ENCODE peak calls at places on chromosomes 1 and 21, in eight cellular contexts. E is activated CD4-positive, alpha-beta T cell treated with anti-CD3 and anti-CD28 coated beads, Interleukin-2, amount 50 U/mL, for 24 hours; U is neural crest cell; I is activated T-cell treated with anti-CD3 and anti-CD28 coated beads for 1 hour; D is stimulated activated CD8-positive, alpha-beta memory T cell treated with anti-CD3 and anti-CD28 coated beads, Interleukin-12 subunit alpha, Interleukin-12 subunit beta, amount 100 ng/mL, for 1 hour; F is tibial artery; X is cardiac fibroblast; K is RCC 7860. A is an unnamed sample.

GRCh38 chr1:16134071-16134801 is 21.6 kb downstream of the EPHA2 start:
- DNase-seq in U (no peak), D (no peak), I (no peak), K (no peak), E (no peak), X (no peak), F (no peak), A (no peak)

GRCh38 chr1:33902486-33903209 is 38.8 kb downstream of the HMGB4 start:
- DNase-seq in E (no peak), D (no peak), F (no peak), I (no peak), X (no peak), U (no peak), K (no peak), A (no peak)

GRCh38 chr1:97038410-97038809 is 316.8 kb downstream of the PTBP2 start:
- DNase-seq in K (no peak), X (no peak), I (no peak), D (no peak), U (no peak), E (no peak), F (no peak), A (no peak)

GRCh38 chr1:11072216-11072917 is 12.5 kb upstream of the SRM start:
- DNase-seq in F (no peak), U (no peak), E (no peak), D (no peak), I (no peak), K (no peak), X (no peak), A (no peak)

GRCh38 chr1:67769633-67770256 is 63.5 kb downstream of the GNG12 start:
- DNase-seq in D (no peak), I (no peak), F (no peak), X (no peak), K (no peak), U (no peak), E (no peak), A (no peak)

GRCh38 chr1:31396633-31397351 is 16.2 kb upstream of the SERINC2 start:
- DNase-seq in X (peak), F (no peak), D (no peak), I (no peak), U (no peak), K (peak), E (no peak), A (no peak)

GRCh38 chr1:154481058-154481457 is 21.0 kb upstream of the TDRD10 start:
- DNase-seq in K (no peak), U (no peak), E (no peak), F (no peak), D (no peak), I (no peak), X (no peak), A (no peak)

GRCh38 chr1:23384312-23385058 is 14.8 kb upstream of the ZNF436 start:
- DNase-seq in X (peak), F (no peak), K (peak), U (no peak), D (no peak), I (no peak), E (no peak), A (no peak)

GRCh38 chr21:45644041-45644906 is 749 bp downstream of the PCBP3 start:
- DNase-seq in F (no peak), K (no peak), D (no peak), U (no peak), X (peak), E (no peak), I (no peak), A (peak)

GRCh38 chr1:116873680-116874271 is 35.9 kb upstream of the PTGFRN start:
- DNase-seq in E (no peak), I (no peak), X (peak), U (no peak), K (no peak), F (no peak), D (no peak), A (no peak)

GRCh38 chr1:94713472-94714141 is 106.5 kb upstream of the SLC44A3 start:
- DNase-seq in K (peak), X (peak), I (no peak), E (no peak), U (no peak), D (no peak), F (peak), A (no peak)

GRCh38 chr21:45288441-45288841 is 746 bp upstream of the POFUT2 start:
- DNase-seq in X (no peak), F (no peak), I (no peak), E (no peak), U (no peak), K (no peak), D (no peak), A (no peak)

GRCh38 chr1:25195835-25196234 is 36.5 kb downstream of the SYF2 start:
- DNase-seq in D (no peak), K (no peak), I (no peak), E (no peak), U (no peak), X (no peak), F (no peak), A (no peak)

GRCh38 chr1:62593825-62594394 is 3.4 kb upstream of the ANGPTL3 start:
- DNase-seq in E (no peak), I (no peak), D (no peak), K (no peak), F (no peak), X (peak), U (no peak), A (no peak)

GRCh38 chr1:37064059-37064458 is 29.7 kb upstream of the GRIK3 start:
- DNase-seq in E (no peak), X (no peak), F (no peak), U (no peak), K (no peak), I (no peak), D (no peak), A (no peak)

GRCh38 chr1:25232866-25233784 is 823 bp upstream of the SYF2 start:
- DNase-seq in D (peak), U (peak), X (peak), E (peak), K (peak), I (no peak), F (peak), A (peak)

GRCh38 chr21:40200962-40201361 is 333.7 kb downstream of the PCP4 start:
- DNase-seq in K (no peak), I (no peak), F (no peak), E (no peak), D (no peak), U (no peak), X (no peak), A (no peak)

GRCh38 chr1:8410791-8411190 is 92.9 kb downstream of the SLC45A1 start:
- DNase-seq in E (no peak), I (no peak), U (no peak), D (no peak), K (no peak), X (peak), F (no peak), A (no peak)

GRCh38 chr1:207343675-207344074 is 22.2 kb downstream of the CD55 start:
- DNase-seq in K (no peak), U (no peak), X (no peak), E (no peak), I (no peak), D (no peak), F (no peak), A (no peak)

GRCh38 chr1:31954607-31955283 is 16.6 kb upstream of the PTP4A2 start:
- DNase-seq in K (peak), D (no peak), I (no peak), X (peak), U (no peak), E (no peak), F (peak), A (no peak)

GRCh38 chr21:45336870-45337269 is 49.2 kb upstream of the POFUT2 start:
- DNase-seq in U (no peak), X (no peak), E (no peak), F (no peak), D (no peak), K (no peak), I (no peak), A (no peak)

GRCh38 chr1:47436304-47436978 is 1.4 kb upstream of the FOXD2 start:
- DNase-seq in X (peak), E (peak), U (peak), D (peak), I (peak), F (peak), K (peak), A (peak)

GRCh38 chr21:33673473-33673872 is 31.2 kb downstream of the ITSN1 start:
- DNase-seq in E (no peak), U (no peak), D (no peak), F (no peak), K (no peak), I (no peak), X (no peak), A (no peak)

GRCh38 chr1:105427543-105427942 is 1628.9 kb upstream of the PRMT6 start:
- DNase-seq in I (no peak), E (no peak), K (no peak), X (no peak), F (no peak), U (no peak), D (no peak), A (no peak)

GRCh38 chr1:212281589-212281988 is 3.6 kb upstream of the PPP2R5A start:
- DNase-seq in D (no peak), X (peak), I (no peak), F (no peak), U (no peak), K (no peak), E (no peak), A (no peak)

GRCh38 chr1:206029484-206029883 is 5.8 kb upstream of the CTSE start:
- DNase-seq in X (peak), F (peak), I (no peak), D (no peak), U (no peak), K (peak), E (no peak), A (no peak)

GRCh38 chr1:200888349-200888838 is 6.3 kb upstream of the INAVA start:
- DNase-seq in I (peak), K (peak), U (no peak), E (no peak), F (no peak), X (no peak), D (peak), A (peak)

GRCh38 chr1:245242989-245243388 is 88.2 kb downstream of the KIF26B start:
- DNase-seq in U (no peak), X (no peak), K (no peak), F (no peak), E (no peak), D (no peak), I (no peak), A (no peak)

GRCh38 chr1:181099152-181100014 is 10.9 kb downstream of the IER5 start:
- DNase-seq in D (no peak), X (peak), I (no peak), U (no peak), K (no peak), F (no peak), E (no peak), A (no peak)

GRCh38 chr1:228794173-228794572 is 58.9 kb downstream of the RHOU start:
- DNase-seq in I (no peak), E (no peak), F (no peak), K (no peak), X (no peak), D (no peak), U (no peak), A (no peak)

GRCh38 chr1:84479998-84480397 is 932 bp downstream of the RPF1 start:
- DNase-seq in E (no peak), U (no peak), I (no peak), K (no peak), X (peak), D (no peak), F (no peak), A (no peak)

GRCh38 chr1:47436979-47437517 is 796 bp upstream of the FOXD2 start:
- DNase-seq in F (no peak), I (no peak), E (peak), X (peak), K (no peak), D (no peak), U (no peak), A (no peak)

GRCh38 chr1:46477153-46477929 is 12.3 kb upstream of the DMBX1 start:
- DNase-seq in F (peak), E (peak), D (peak), X (peak), K (peak), U (peak), I (peak), A (peak)

GRCh38 chr21:33325222-33326067 is 675 bp downstream of the IFNAR1 start:
- DNase-seq in I (peak), U (peak), D (peak), E (peak), F (peak), K (peak), X (peak), A (peak)

GRCh38 chr1:84117868-84118267 is 26.2 kb upstream of the PRKACB start:
- DNase-seq in D (no peak), F (no peak), X (peak), U (no peak), I (no peak), K (no peak), E (no peak), A (no peak)

A was measured in effector memory CD4-positive, alpha-beta T cell.